ENCODE peak calls at places on chromosomes 12 and 14, in nine cellular contexts. M is HCT116, I is Karpas-422, T is hepatocyte, E is PC-3, F is GM23248, D is MM.1S, V is OCI-LY7, A is SK-N-SH. P is an unnamed sample. For H3K79me2, H3K9me2 and H3K9me3, the result is how much of the 10 kb centered on the place peaks cover.

GRCh38 chr12:131239384-131240094 is 285.8 kb downstream of the ADGRD1 start:
- DNase-seq in M (no peak), V (no peak), T (no peak), I (no peak), F (no peak), A (no peak), E (no peak), D (no peak), P (no peak)

GRCh38 chr14:75198291-75198933 is 22.0 kb upstream of the TMED10 start:
- DNase-seq in E (no peak), M (no peak), F (no peak), T (no peak), V (no peak), I (no peak), D (no peak), A (peak), P (no peak)

GRCh38 chr12:114911196-114911595 is 227.2 kb upstream of the TBX3 start:
- DNase-seq in A (no peak), T (no peak), F (no peak), M (no peak), V (no peak), D (no peak), E (peak), I (no peak), P (no peak)

GRCh38 chr14:102481371-102481770 is 28.2 kb downstream of the ANKRD9 start:
- DNase-seq in E (no peak), F (no peak), T (no peak), V (no peak), A (no peak), I (no peak), D (no peak), M (no peak), P (no peak)

GRCh38 chr12:122852336-122853275 is 17.3 kb downstream of the HIP1R start:
- DNase-seq in M (no peak), E (no peak), D (no peak), T (no peak), A (peak), V (no peak), I (no peak), F (peak), P (no peak)

GRCh38 chr12:114404451-114405198 is 1.3 kb downstream of the TBX5 start:
- DNase-seq in F (peak), I (no peak), T (no peak), E (no peak), M (no peak), V (no peak), A (no peak), D (no peak), P (no peak)

GRCh38 chr12:118544569-118544968 is 168.2 kb downstream of the SUDS3 start:
- DNase-seq in T (no peak), M (peak), F (peak), E (peak), V (no peak), D (no peak), I (no peak), A (no peak), P (no peak)

GRCh38 chr12:114405449-114406271 is at the start of gene TBX5:
- DNase-seq in E (no peak), D (no peak), A (no peak), V (no peak), T (peak), I (no peak), M (no peak), F (peak), P (no peak)

GRCh38 chr12:202081-202731 is 11.8 kb downstream of the SLC6A12 start:
- DNase-seq in M (no peak), I (no peak), V (no peak), D (no peak), F (no peak), T (no peak), E (peak), A (no peak), P (peak)

GRCh38 chr14:59215353-59215752 is 26.9 kb downstream of the DAAM1 start:
- DNase-seq in V (no peak), T (peak), F (peak), D (no peak), M (no peak), A (no peak), E (no peak), I (no peak), P (no peak)

GRCh38 chr12:31008961-31009840 is 64.5 kb upstream of the DDX11 start:
- DNase-seq in M (no peak), V (no peak), D (no peak), F (no peak), T (no peak), E (no peak), I (no peak), A (no peak), P (no peak)

GRCh38 chr14:102417646-102418045 is 54.9 kb downstream of the TECPR2 start:
- DNase-seq in I (no peak), F (no peak), T (no peak), E (no peak), V (no peak), A (no peak), D (no peak), M (no peak), P (no peak)

GRCh38 chr12:116015525-116015924 is 262.0 kb downstream of the MED13L start:
- DNase-seq in D (peak), E (peak), A (peak), T (peak), F (peak), V (peak), M (no peak), I (peak), P (no peak)

GRCh38 chr14:31164115-31164514 is 43.5 kb downstream of the HECTD1 start:
- DNase-seq in E (peak), F (no peak), D (no peak), V (no peak), A (no peak), M (no peak), I (no peak), T (peak), P (no peak)

GRCh38 chr12:92445253-92446081 is 257.3 kb upstream of the PLEKHG7 start:
- DNase-seq in D (peak), I (no peak), A (no peak), E (no peak), V (peak), F (no peak), M (no peak), T (no peak), P (no peak)

GRCh38 chr12:2311001-2311778 is 258.4 kb downstream of the CACNA1C start:
- DNase-seq in E (no peak), M (no peak), V (no peak), T (no peak), D (no peak), I (no peak), F (peak), A (no peak), P (no peak)

GRCh38 chr14:78997811-78998210 is 827.6 kb downstream of the NRXN3 start:
- DNase-seq in F (peak), A (peak), E (no peak), I (no peak), M (no peak), T (peak), V (no peak), D (no peak), P (no peak)

GRCh38 chr12:64826234-64826633 is 1.8 kb downstream of the TBC1D30 start:
- DNase-seq in F (peak), V (no peak), I (no peak), E (no peak), A (peak), M (no peak), T (peak), D (no peak), P (no peak)

GRCh38 chr14:95998656-95999055 is 40.5 kb upstream of the C14orf132 start:
- DNase-seq in V (peak), A (peak), D (no peak), E (peak), M (peak), T (no peak), I (peak), F (peak), P (no peak)

GRCh38 chr12:19482551-19483109 is 43.3 kb downstream of the AEBP2 start:
- DNase-seq in I (no peak), F (no peak), T (peak), V (no peak), M (no peak), A (peak), D (no peak), E (no peak), P (no peak)

GRCh38 chr12:70028918-70029317 is 203.9 kb downstream of the MYRFL start:
- DNase-seq in T (no peak), M (no peak), F (no peak), V (no peak), D (no peak), I (no peak), E (no peak), A (no peak), P (no peak)

GRCh38 chr12:110379201-110379600 is 24.3 kb downstream of the ANAPC7 start:
- DNase-seq in E (no peak), D (no peak), F (no peak), T (no peak), M (no peak), I (no peak), V (no peak), A (no peak), P (no peak)

GRCh38 chr12:88805692-88806091 is 225.4 kb upstream of the KITLG start:
- DNase-seq in I (no peak), D (peak), V (no peak), T (peak), A (no peak), M (no peak), F (peak), E (no peak), P (no peak)

GRCh38 chr12:59934486-59934885 is 338.7 kb downstream of the SLC16A7 start:
- DNase-seq in V (no peak), T (no peak), A (no peak), E (no peak), F (no peak), M (no peak), D (no peak), I (no peak), P (no peak)

GRCh38 chr12:52703878-52704277 is 554 bp upstream of the KRT77 start:
- DNase-seq in F (no peak), I (no peak), D (no peak), A (no peak), E (no peak), V (no peak), T (no peak), M (no peak), P (no peak)

GRCh38 chr12:30088259-30088995 is 304.7 kb upstream of the TMTC1 start:
- DNase-seq in E (peak), V (no peak), F (no peak), T (peak), M (no peak), D (no peak), I (no peak), A (no peak), P (no peak)

GRCh38 chr14:105292810-105293711 is 7.7 kb downstream of the BRF1 start:
- DNase-seq in D (no peak), M (no peak), T (no peak), F (no peak), E (no peak), V (no peak), A (peak), I (no peak), P (no peak)

GRCh38 chr14:23252420-23253333 is 14.9 kb downstream of the RNF212B start:
- DNase-seq in I (no peak), A (no peak), F (no peak), V (no peak), D (no peak), M (no peak), T (no peak), E (no peak), P (peak)

GRCh38 chr12:107356937-107357295 is 263.6 kb upstream of the CRY1 start:
- DNase-seq in F (no peak), V (no peak), T (no peak), A (no peak), M (no peak), D (no peak), I (no peak), E (no peak), P (no peak)

GRCh38 chr14:73477618-73478266 is 13.0 kb upstream of the RIOX1 start:
- DNase-seq in T (no peak), F (peak), M (no peak), A (no peak), I (no peak), E (no peak), V (no peak), D (no peak), P (no peak)

GRCh38 chr12:14256555-14257169 is 108.8 kb upstream of the ATF7IP start:
- DNase-seq in E (peak), M (peak), F (peak), V (peak), I (peak), D (peak), A (peak), T (peak), P (peak)

GRCh38 chr12:50859621-50860020 is 16.9 kb downstream of the TMPRSS12 start:
- DNase-seq in E (no peak), I (no peak), T (no peak), M (no peak), D (no peak), A (no peak), F (no peak), V (no peak), P (no peak)

GRCh38 chr12:104152691-104153241 is 14.8 kb upstream of the NFYB start:
- DNase-seq in E (no peak), T (no peak), D (no peak), V (no peak), M (no peak), A (no peak), F (no peak), I (no peak), P (no peak)

DNA sequence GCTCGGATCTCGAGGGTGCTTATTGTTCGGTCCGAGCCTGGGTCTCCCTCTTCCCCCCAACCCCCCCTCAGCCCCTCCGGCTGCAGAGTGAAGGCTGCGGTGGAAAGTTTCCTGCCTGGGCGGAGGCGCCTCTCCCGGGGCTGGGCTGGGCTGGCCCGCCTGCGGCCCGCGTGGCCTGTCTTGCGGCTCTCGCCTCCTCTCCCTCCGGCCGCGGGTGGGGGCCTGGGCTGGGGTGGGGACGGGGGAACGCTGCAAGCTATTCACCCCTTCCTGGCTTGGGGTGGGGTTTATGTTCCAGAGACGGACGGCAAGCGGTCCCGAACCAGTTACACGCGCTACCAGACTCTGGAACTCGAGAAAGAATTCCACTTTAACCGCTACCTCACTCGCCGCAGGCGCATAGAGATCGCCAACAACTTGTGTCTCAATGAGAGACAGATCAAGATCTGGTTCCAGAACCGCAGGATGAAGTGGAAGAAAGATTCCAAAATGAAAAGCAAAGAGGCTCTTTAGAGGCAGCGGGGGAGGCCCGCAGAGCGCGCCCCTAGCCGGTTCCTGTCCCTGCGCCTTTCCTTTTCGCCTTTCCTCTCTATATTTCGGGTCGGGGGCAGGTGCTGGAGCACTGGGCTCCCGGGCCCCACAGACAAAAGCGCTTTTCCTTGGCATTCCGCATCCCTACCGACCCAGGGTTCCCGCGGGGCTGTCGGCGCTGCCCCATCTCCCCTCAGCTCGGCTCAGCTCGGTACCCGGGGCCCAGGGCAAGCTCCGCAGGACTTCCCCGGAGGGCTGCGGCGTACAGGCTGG is 1.3 kb downstream of the HOXC5 start:
- DNase-seq in F (peak), I (no peak), A (peak), T (no peak), D (no peak), V (no peak), E (no peak), M (no peak), P (no peak)
- H3K79me2 ChIP-seq in F (half or more), I (under half), A (under half), T (under half), D (under half), V (under half), E (under half), M (under half), P (under half)

GRCh38 chr14:36976571-36977023 is 195.8 kb downstream of the SLC25A21 start:
- DNase-seq in M (no peak), I (no peak), V (no peak), D (no peak), E (peak), A (no peak), T (no peak), F (peak), P (peak)
- H3K9me2 ChIP-seq in M (under half), I (under half), V (under half), D (under half), E (under half), A (under half), T (under half), F (under half), P (under half)

DNA sequence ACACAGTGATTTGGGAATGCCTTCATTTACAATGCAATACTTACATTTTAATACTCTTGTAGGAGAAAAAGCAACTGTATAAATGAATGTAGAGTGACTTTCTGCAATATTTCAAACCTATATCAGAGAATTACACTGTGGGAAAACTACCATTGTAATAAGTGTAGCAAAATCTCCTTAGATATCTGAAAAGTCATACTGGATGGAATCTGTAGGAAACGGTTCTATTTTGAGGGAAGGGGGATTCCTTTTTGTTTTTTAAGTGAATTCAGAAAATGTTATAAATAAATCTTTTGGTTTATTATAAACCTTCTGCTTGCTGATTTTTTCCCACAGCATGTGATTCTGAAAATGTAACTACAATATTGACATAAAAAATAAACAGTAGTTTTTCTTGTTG is 23.0 kb downstream of the ZNF891 start:
- DNase-seq in A (no peak), F (no peak), T (no peak), E (no peak), V (no peak), M (no peak), D (no peak), I (no peak), P (no peak)
- H3K9me3 ChIP-seq in A (half or more), F (under half), T (half or more), E (half or more), V (half or more), M (half or more), D (under half), I (half or more), P (half or more)

DNA sequence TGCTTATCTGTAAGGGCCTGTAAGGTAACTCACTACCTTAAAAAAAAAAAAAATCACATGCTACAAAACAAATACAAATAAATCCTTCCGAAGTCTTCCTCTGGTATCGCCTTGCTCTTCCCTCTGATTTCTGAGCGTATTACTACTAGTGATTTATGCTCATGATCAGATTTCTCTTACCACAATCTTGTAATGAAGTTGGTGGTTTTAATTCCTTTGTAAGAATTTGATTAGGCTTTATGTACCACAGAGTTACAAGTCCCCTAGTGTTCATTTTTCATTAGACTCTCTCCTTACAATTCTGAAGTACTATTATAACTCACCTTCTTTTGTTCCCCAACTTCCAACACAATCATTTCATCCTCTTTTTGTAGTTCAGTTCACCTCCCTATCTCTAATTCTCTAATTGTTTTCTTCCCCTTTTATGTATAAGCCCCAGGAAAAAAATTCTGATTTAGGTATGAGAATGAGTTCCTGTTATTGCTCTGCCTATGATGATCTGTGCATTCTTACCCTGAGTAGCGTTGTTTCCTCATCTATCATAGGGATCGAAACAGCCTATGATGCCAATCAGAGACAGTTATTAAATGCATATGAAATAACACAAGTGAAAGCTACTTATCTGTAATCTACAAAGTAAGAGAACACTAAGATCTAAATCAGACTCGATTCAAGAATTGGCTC is 81.5 kb downstream of the EPS8 start:
- DNase-seq in A (no peak), D (no peak), F (no peak), E (no peak), I (no peak), V (no peak), T (no peak), M (no peak), P (no peak)
- H3K79me2 ChIP-seq in A (under half), D (under half), F (half or more), E (under half), I (under half), V (under half), T (half or more), M (half or more), P (half or more)

P was measured in PC-9.